ENCODE peak calls at places on chromosomes 11 and 22, in eight cellular contexts. R, N, Q, P, D, A, L and H are unnamed samples.

GRCh38 chr11:880447-880846 is 30.2 kb downstream of the CHID1 start:
- DNase-seq in R (no peak), N (no peak), Q (no peak), P (no peak), D (no peak), A (no peak), L (no peak), H (no peak)

GRCh38 chr11:127640822-127641485 is 640.4 kb upstream of the KIRREL3 start:
- DNase-seq in R (no peak), N (no peak), Q (no peak), P (no peak), D (no peak), A (no peak), L (no peak), H (no peak)

GRCh38 chr11:103987631-103988594 is 48.5 kb upstream of the DDI1 start:
- DNase-seq in R (no peak), N (peak; percentile 30), Q (peak; percentile 36), P (no peak), D (no peak), A (no peak), L (no peak), H (no peak)

GRCh38 chr11:64778223-64778472 is 194 bp downstream of the SF1 start:
- DNase-seq in R (no peak), N (no peak), Q (no peak), P (no peak), D (no peak), A (no peak), L (no peak), H (no peak)

GRCh38 chr22:25153961-25154685 is 45.5 kb upstream of the CRYBB3 start:
- DNase-seq in R (peak; percentile 80), N (peak; percentile 88), Q (peak; percentile 93), P (peak; percentile 86), D (no peak), A (peak; percentile 34), L (no peak), H (peak; percentile 57)

GRCh38 chr22:29306175-29306829 is at the start of gene GAS2L1:
- DNase-seq in R (peak; percentile 89), N (peak; percentile 58), Q (peak; percentile 88), P (no peak), D (peak; percentile 66), A (peak; percentile 92), L (peak; percentile 85), H (peak; percentile 94)

GRCh38 chr22:27185903-27186302 is 528.5 kb downstream of the MIAT start:
- DNase-seq in R (no peak), N (no peak), Q (no peak), P (no peak), D (no peak), A (no peak), L (no peak), H (no peak)

GRCh38 chr11:19419021-19419750 is 178.4 kb upstream of the E2F8 start:
- DNase-seq in R (no peak), N (peak; percentile 74), Q (peak; percentile 74), P (no peak), D (no peak), A (peak; percentile 60), L (no peak), H (no peak)

GRCh38 chr22:48700566-48701295 is 1126.9 kb downstream of the BRD1 start:
- DNase-seq in R (no peak), N (no peak), Q (no peak), P (no peak), D (no peak), A (no peak), L (peak; percentile 7), H (peak; percentile 83)

GRCh38 chr11:2525941-2526807 is 81.4 kb downstream of the KCNQ1 start:
- DNase-seq in R (peak; percentile 46), N (no peak), Q (no peak), P (peak; percentile 54), D (peak; percentile 44), A (no peak), L (peak; percentile 37), H (peak; percentile 4)

GRCh38 chr22:44710474-44711235 is 8.7 kb downstream of the PRR5 start:
- DNase-seq in R (peak; percentile 82), N (no peak), Q (no peak), P (peak; percentile 63), D (no peak), A (no peak), L (no peak), H (no peak)

GRCh38 chr11:77027275-77027674 is 6.9 kb upstream of the B3GNT6 start:
- DNase-seq in R (no peak), N (peak; percentile 60), Q (no peak), P (no peak), D (peak; percentile 71), A (no peak), L (no peak), H (peak; percentile 79)

GRCh38 chr22:36110306-36110791 is 50.2 kb downstream of the APOL3 start:
- DNase-seq in R (no peak), N (no peak), Q (peak; percentile 56), P (no peak), D (peak; percentile 9), A (no peak), L (no peak), H (no peak)

GRCh38 chr11:105611414-105611813 is 1.5 kb downstream of the GRIA4 start:
- DNase-seq in R (no peak), N (no peak), Q (no peak), P (no peak), D (no peak), A (no peak), L (no peak), H (no peak)

GRCh38 chr11:111414936-111415335 is 35.9 kb upstream of the POU2AF1 start:
- DNase-seq in R (no peak), N (no peak), Q (no peak), P (no peak), D (no peak), A (no peak), L (no peak), H (no peak)
- H3K4me3 ChIP-seq in R (no peak overlapping the region), N (no peak overlapping the region), Q (no peak overlapping the region), P (no peak overlapping the region), D (no peak overlapping the region), A (no peak overlapping the region), L (no peak overlapping the region), H (no peak overlapping the region)

DNA sequence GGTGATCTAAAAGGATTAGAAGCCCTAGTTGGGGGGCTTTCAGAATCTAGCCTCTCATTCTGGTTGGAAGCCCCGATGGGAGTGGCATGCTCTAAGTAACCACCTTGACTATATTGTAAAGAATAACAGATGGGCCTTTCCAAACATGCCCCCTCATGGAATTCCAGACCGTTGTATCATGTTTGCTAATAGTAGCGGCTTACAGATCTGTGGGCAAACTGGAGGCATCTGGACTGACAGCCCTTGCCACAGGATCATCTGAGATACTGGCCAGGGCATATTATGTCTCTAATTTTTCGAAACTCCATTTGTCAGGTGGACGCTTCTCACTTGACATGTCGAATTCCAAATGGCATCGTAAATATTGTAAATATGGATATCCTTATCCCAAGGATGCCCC is 10.5 kb downstream of the APIP start:
- DNase-seq in R (no peak), N (peak; percentile 30), Q (no peak), P (no peak), D (no peak), A (no peak), L (no peak), H (no peak)
- TF ChIP-seq CTCF in R (no peak), N (no peak), Q (no peak), P (no peak), D (no peak), A (no peak), L (no peak), H (no peak)

DNA sequence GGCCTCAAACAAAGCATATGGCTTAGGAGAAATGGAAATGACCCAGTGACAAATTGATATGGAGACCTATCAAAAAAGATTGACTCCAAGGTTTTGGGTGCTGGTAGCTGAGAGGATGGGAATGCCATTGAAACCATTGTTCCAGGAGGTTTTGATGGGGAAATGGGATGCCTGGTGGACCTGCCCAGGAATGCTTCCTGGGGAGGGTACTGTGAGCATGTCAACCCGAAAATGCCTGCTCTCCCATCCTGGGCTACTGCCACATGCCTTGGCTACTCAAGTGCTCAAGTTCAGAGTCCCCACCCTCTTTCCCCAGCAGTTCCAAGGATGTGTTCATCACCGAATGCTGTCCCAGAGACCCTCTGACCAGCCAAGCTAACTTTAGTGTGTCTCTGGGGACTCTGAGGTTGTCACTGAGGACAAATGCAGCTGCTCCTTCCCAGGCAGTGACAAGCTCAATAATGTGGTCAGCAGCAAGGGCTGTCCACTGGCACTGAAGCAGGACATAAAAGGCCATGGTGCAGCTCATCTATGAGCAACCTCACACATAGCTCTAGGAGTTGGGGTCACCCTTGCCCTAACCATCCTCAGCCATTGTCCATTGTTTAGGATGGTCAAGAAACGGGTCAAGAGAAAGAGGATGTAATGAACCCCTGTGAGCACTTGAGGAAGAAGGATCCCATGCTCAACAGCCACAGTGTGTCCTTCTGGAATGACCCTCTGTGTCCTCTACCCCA is 83.7 kb downstream of the TRIM29 start:
- DNase-seq in R (no peak), N (no peak), Q (no peak), P (no peak), D (no peak), A (no peak), L (no peak), H (no peak)
- H3K27me3 ChIP-seq in R (no peaks in the 10 kb centered on the region), N (no peaks in the 10 kb centered on the region), Q (no peaks in the 10 kb centered on the region), P (no peaks in the 10 kb centered on the region), D (no peaks in the 10 kb centered on the region), A (no peaks in the 10 kb centered on the region), L (no peaks in the 10 kb centered on the region), H (no peaks in the 10 kb centered on the region)

DNA sequence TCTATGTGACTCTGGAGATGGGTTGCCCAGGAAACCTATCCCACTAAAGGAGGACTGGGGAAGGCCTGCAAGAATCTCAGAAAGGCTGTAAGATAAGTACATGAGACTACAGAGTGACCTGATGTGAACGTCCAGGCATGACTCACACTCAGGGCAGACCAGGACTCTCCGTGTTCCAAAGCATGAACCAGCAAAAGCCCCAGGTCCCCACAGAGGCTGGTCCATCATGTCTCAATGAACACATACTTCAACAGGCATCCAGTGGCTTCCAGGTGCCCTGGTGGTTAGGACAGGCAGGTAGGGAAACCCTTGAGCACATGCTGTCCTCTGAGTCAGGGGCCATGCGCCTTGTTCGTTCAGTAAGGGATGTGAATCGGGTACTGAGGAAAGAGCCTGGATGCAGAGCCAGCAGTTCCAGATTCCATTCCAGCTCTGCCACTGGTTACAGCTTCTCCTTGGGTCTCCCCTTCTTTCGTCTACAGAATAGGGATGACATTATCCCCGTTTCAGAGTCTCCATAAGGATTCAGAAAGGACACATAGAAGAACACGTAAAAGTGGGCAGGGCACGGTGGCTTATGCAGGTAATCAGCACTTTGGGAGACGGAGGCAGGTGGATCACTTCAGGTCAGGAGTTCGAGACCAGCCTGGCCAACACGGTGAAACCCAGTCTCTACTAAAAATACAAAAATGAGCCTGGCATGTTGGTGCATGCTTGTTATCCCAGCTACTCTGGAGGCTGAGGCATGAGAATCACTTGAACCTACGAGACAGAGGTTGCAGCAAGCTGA is 129.0 kb upstream of the TEAD1 start:
- DNase-seq in R (no peak), N (no peak), Q (peak; percentile 22), P (no peak), D (no peak), A (no peak), L (no peak), H (no peak)
- H3K4me3 ChIP-seq in R (no peak overlapping the region), N (no peak overlapping the region), Q (no peak overlapping the region), P (no peak overlapping the region), D (no peak overlapping the region), A (no peak overlapping the region), L (no peak overlapping the region), H (no peak overlapping the region)

GRCh38 chr11:118435893-118436624 is at the start of gene KMT2A:
- DNase-seq in R (peak; percentile 98), N (peak; percentile 76), Q (peak; percentile 99), P (peak; percentile 97), D (peak; percentile 98), A (peak; percentile 100), L (peak; percentile 100), H (peak; percentile 99)
- TF ChIP-seq CTCF in R (no peak), N (no peak), Q (no peak), P (no peak), D (peak; percentile 31), A (peak; percentile 15), L (no peak), H (no peak)